ENCODE peak calls at places on chromosomes 6 and 20, in six cellular contexts. K is BJ, V is heart right ventricle, W is dorsolateral prefrontal cortex, C is cardiac muscle cell, S is Peyer's patch. D is an unnamed sample.

GRCh38 chr6:111805511-111806181 is 67.6 kb downstream of the FYN start:
- DNase-seq in S (no peak), W (no peak), K (no peak), C (no peak), V (no peak), D (no peak)

GRCh38 chr6:44667226-44667625 is 279.7 kb downstream of the CDC5L start:
- DNase-seq in K (peak), S (no peak), W (no peak), C (no peak), V (no peak), D (peak)

GRCh38 chr6:122789862-122790739 is 1.0 kb downstream of the SMPDL3A start:
- DNase-seq in V (peak), K (no peak), C (peak), S (no peak), W (no peak), D (no peak)

GRCh38 chr6:84763397-84764331 is 734 bp downstream of the TBX18 start:
- DNase-seq in V (peak), W (no peak), K (peak), C (peak), S (peak), D (peak)

GRCh38 chr6:27250277-27250954 is 2.9 kb downstream of the PRSS16 start:
- DNase-seq in S (no peak), W (no peak), V (no peak), C (no peak), K (no peak), D (no peak)

GRCh38 chr6:16320533-16321340 is 82.3 kb downstream of the GMPR start:
- DNase-seq in S (no peak), V (no peak), W (no peak), C (no peak), K (no peak), D (no peak)

GRCh38 chr20:43936371-43936770 is 21.7 kb downstream of the TOX2 start:
- DNase-seq in K (no peak), V (no peak), S (no peak), W (no peak), C (no peak), D (no peak)

GRCh38 chr6:112563368-112563767 is 216.2 kb downstream of the RFPL4B start:
- DNase-seq in C (peak), W (no peak), V (no peak), S (no peak), K (no peak), D (peak)

GRCh38 chr6:27468334-27468733 is 4.6 kb downstream of the ZNF184 start:
- DNase-seq in S (no peak), K (no peak), C (no peak), V (no peak), W (no peak), D (no peak)

GRCh38 chr6:37688088-37688850 is 9.4 kb downstream of the MDGA1 start:
- DNase-seq in W (no peak), S (no peak), V (no peak), K (no peak), C (no peak), D (no peak)

GRCh38 chr6:30942338-30943060 is 1.7 kb downstream of the MUCL3 start:
- DNase-seq in W (no peak), S (peak), V (peak), C (peak), K (peak), D (peak)

GRCh38 chr6:165649701-165650137 is 13.3 kb downstream of the PDE10A start:
- DNase-seq in K (no peak), V (no peak), C (no peak), S (no peak), W (no peak), D (no peak)

GRCh38 chr6:112330071-112330876 is 16.9 kb upstream of the RFPL4B start:
- DNase-seq in W (no peak), K (no peak), V (no peak), S (no peak), C (no peak), D (no peak)

GRCh38 chr6:72316675-72317380 is 305.0 kb upstream of the KCNQ5 start:
- DNase-seq in S (no peak), V (no peak), K (no peak), C (no peak), W (no peak), D (no peak)

GRCh38 chr6:72322778-72323177 is 299.1 kb upstream of the KCNQ5 start:
- DNase-seq in S (no peak), W (no peak), V (no peak), C (no peak), K (no peak), D (no peak)

GRCh38 chr6:72324591-72324990 is 297.3 kb upstream of the KCNQ5 start:
- DNase-seq in W (no peak), S (no peak), C (no peak), V (no peak), K (no peak), D (no peak)

DNA sequence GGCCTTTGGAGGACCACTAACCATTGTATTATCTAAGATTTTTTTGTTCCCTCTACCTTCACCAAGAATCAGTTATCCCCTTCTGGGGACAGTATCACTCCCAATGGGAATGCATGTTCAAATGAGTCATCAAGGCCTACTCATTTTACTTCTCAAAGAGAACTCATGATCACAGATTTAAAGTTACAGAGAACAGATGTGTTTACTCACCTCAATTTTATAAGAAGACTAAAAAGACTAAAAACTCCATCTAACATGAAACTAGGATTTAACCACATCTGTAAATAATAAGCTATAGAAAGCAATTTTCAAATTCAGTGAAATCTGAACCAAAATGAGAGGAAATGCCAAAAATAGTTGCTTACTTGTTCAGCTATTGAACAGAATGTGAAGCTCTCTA is 300.1 kb upstream of the KCNQ5 start:
- DNase-seq in W (no peak), S (no peak), C (no peak), V (no peak), K (peak), D (peak)
- H3K4me3 ChIP-seq in W (no peak), S (no peak), C (no peak), V (no peak), K (no peak), D (no peak)

GRCh38 chr6:100226811-100227210 is 232.8 kb upstream of the MCHR2 start:
- DNase-seq in W (no peak), V (no peak), C (no peak), S (no peak), K (no peak), D (no peak)

GRCh38 chr6:100230976-100231316 is 233.8 kb downstream of the SIM1 start:
- DNase-seq in W (no peak), C (no peak), V (no peak), K (no peak), S (no peak), D (no peak)

GRCh38 chr6:100229512-100229911 is 235.2 kb downstream of the SIM1 start:
- DNase-seq in S (no peak), C (no peak), W (no peak), K (no peak), V (no peak), D (no peak)

GRCh38 chr6:100230115-100230975 is 234.4 kb downstream of the SIM1 start:
- DNase-seq in W (no peak), V (no peak), C (no peak), S (no peak), K (no peak), D (no peak)

GRCh38 chr6:100228437-100229424 is 234.7 kb upstream of the MCHR2 start:
- DNase-seq in S (peak), K (no peak), W (peak), C (peak), V (peak), D (no peak)
- TF ChIP-seq CTCF in S (no peak), K (peak), W (no peak), C (peak), V (peak), D (peak)

DNA sequence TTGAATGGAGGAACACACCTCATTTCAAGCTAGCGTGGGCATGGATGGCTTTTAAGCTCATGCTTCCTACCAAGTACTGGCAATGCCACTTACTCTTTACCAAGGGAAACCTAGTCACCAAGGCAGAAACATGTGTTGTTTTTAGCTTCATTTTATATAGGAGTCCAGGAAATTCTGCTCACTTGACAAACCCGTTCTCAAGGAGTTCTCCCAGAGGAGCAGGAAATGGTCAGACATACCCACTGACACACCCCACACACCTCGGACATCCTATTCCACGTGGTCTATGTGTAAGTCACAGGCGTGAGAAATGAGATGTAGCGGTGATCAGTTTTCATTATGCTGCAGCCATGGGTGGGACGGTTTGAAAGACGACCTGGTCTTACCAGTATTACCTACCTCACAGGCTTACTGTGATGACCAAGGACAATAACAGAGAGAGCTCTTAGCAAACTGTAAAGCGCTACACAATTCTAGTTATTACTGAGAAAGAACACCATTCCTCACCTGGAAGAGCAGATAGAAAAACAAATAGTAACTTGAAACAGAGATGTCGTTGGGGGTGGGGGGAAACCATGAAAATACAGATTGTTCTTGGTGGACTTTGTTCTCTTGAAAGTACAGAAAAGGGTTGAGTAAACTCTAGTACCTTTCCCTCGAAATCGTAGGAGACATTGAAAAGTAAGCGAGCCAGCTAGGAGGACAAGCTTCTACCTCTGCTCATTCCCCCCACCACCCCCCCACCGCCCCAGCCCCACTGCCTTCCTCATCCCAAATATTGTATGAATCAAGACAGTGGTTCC is 1.7 kb downstream of the CNKSR3 start:
- DNase-seq in W (no peak), S (peak), K (no peak), V (no peak), C (no peak), D (no peak)
- H3K4me3 ChIP-seq in W (peak), S (peak), K (peak), V (peak), C (peak), D (peak)

GRCh38 chr6:157442296-157442695 is 61.3 kb downstream of the ZDHHC14 start:
- DNase-seq in V (no peak), K (no peak), W (no peak), C (no peak), S (no peak), D (no peak)

GRCh38 chr6:157436944-157437336 is 56.0 kb downstream of the ZDHHC14 start:
- DNase-seq in C (no peak), V (no peak), K (no peak), W (no peak), S (no peak), D (no peak)

GRCh38 chr6:157443066-157443800 is 62.2 kb downstream of the ZDHHC14 start:
- DNase-seq in V (no peak), S (no peak), K (peak), W (no peak), C (no peak), D (peak)

GRCh38 chr6:157438611-157439109 is 57.7 kb downstream of the ZDHHC14 start:
- DNase-seq in C (no peak), K (peak), S (no peak), V (no peak), W (no peak), D (no peak)

GRCh38 chr6:157440162-157440561 is 59.2 kb downstream of the ZDHHC14 start:
- DNase-seq in K (no peak), V (no peak), C (no peak), W (no peak), S (no peak), D (no peak)
- TF ChIP-seq CTCF in K (no peak), V (no peak), C (no peak), W (no peak), S (no peak), D (no peak)

DNA sequence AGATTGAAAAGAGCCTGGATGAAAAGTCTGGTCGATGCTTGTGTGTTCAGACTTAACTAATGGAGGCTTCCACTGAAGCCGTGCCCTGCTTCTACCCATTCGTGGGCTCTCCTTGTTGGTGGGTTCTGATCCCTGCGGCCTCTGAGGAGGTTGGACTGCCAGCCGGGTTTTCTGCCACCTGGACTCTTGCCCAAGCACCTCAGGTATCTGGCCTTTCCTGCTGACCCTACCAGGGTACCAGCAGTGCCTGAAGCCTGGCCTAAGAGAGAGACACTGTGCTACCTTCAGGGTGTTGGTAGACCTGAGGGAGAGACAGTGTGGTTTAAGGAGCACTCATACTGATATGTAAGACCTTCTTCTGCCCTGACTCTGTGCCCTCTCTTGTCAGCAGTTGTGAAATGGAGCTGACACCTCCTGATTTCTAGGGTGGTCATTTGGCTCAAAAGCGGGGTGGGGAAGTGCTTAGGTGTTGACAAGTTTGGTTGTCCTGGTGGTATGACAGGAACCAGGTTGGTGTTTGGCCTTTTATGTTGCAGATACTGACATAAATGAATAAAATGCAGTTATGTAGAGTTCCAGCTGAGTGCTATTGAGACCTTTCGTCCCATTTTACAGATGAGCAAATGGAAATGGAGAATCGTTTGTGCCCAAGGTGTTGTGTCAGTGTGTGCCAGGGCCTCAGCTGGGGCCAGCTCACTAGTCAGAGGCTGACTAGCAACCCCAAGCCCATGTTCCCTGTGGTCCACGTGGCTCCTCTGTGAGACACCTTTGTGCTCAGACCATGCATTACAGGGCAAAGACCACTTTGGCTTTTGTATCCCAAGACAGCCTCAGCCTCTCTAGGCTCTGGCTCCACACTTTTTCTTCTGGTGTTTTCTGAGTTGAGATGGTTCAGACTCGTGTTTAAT is 3.1 kb downstream of the PLCG1 start:
- DNase-seq in S (no peak), W (no peak), C (no peak), V (no peak), K (no peak), D (no peak)
- H3K4me3 ChIP-seq in S (no peak), W (no peak), C (no peak), V (peak), K (no peak), D (no peak)

DNA sequence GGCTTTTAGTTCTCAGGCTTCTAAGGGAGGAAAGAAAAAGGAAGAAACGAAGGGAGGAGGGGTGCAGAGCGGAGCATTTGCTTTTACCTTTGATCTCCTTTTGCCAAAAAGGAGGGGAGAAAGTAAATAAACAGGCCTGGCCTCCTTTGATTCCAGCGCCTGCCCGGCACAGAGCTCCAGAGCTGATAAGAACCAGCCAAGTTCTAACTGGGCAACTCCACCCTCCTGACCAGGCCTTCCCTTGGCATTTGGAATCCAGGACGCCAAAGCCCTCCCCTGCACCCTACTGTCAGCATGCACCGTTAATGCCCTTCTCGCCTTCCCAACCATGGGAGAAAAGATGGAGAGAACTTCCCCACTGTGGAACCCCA is 120.8 kb upstream of the PTPN1 start:
- DNase-seq in S (no peak), K (no peak), C (no peak), V (peak), W (no peak), D (no peak)
- TF ChIP-seq CTCF in S (no peak), K (no peak), C (no peak), V (peak), W (no peak), D (no peak)

GRCh38 chr6:79801362-79801761 is 146.0 kb downstream of the ELOVL4 start:
- DNase-seq in S (no peak), W (no peak), V (no peak), C (no peak), K (no peak), D (no peak)

GRCh38 chr6:79797105-79797504 is 150.2 kb downstream of the ELOVL4 start:
- DNase-seq in S (no peak), W (no peak), V (no peak), K (no peak), C (no peak), D (no peak)

GRCh38 chr6:79797912-79798311 is 149.4 kb downstream of the ELOVL4 start:
- DNase-seq in V (no peak), C (no peak), S (no peak), W (no peak), K (no peak), D (no peak)

GRCh38 chr6:79798841-79799240 is 148.5 kb downstream of the ELOVL4 start:
- DNase-seq in K (no peak), W (no peak), S (no peak), C (no peak), V (no peak), D (no peak)

DNA sequence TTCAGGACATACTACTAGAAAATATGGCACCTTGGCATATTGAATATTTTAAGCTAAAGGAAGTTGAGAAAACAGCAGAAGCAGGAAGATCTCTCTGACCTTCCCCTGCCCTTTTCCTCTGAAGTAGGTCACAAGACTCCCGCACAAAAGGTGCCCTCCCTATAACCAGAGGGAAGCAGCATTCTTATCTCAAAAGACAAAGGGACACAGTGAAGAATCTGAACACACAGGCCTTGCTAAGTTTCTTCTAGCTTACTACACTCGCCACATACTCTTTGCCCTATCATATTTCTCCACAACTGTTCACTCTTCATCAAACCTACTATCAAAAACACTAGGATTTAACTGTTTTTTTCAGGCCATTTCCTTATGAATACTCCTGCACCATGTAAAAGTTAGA is 151.2 kb downstream of the ELOVL4 start:
- DNase-seq in C (no peak), V (no peak), W (no peak), K (no peak), S (no peak), D (no peak)
- H3K4me3 ChIP-seq in C (no peak), V (no peak), W (no peak), K (no peak), S (no peak), D (no peak)

GRCh38 chr6:108364470-108364869 is 69.6 kb downstream of the AFG1L start:
- DNase-seq in V (no peak), C (no peak), K (no peak), S (no peak), W (no peak), D (no peak)
- TF ChIP-seq CTCF in V (no peak), C (no peak), K (no peak), S (no peak), W (no peak), D (no peak)

GRCh38 chr20:46710149-46710913 is 882 bp downstream of the SLC2A10 start:
- DNase-seq in S (no peak), C (no peak), W (no peak), K (no peak), V (no peak), D (no peak)

GRCh38 chr20:46709055-46709458 is 392 bp upstream of the SLC2A10 start:
- DNase-seq in C (no peak), K (no peak), W (no peak), S (no peak), V (no peak), D (no peak)

GRCh38 chr20:46706242-46706641 is 3.2 kb upstream of the SLC2A10 start:
- DNase-seq in K (no peak), C (no peak), W (no peak), S (no peak), V (no peak), D (no peak)

GRCh38 chr20:46709459-46710148 is at the start of gene SLC2A10:
- DNase-seq in W (no peak), C (peak), K (no peak), S (peak), V (peak), D (no peak)

DNA sequence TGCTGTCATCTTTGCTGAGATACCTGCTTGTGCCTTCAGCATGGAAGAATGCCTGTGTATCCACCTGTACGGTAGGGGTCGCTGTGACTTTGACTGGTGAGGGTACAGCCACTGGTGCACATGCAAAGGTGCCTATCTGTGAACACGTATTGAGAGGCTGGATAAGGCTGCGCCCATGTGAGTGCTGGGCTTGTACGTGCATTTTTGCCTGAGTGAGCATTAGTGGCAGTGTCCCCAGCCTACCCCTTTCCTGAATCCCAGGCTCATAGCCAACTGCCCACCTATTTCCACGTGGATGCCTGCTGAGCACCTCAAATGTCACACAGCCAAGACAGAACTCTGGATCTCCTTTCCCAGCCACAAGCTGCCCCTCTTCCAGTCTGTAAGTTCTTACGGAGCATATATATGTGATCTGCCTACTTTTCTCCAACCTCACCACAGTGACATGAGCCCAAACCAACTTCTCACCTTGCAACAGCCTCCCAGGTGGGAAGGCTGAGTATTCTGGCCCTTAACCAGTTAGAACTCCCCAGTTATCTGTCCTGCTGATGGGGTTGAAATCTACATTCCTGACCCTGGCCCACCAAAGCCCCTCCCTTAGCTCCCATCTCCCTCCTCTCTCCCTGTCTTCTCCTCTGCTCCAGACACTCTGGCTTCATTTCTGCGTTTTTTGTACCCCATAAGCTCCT is 1.1 kb upstream of the SLC2A10 start:
- DNase-seq in W (no peak), V (no peak), S (no peak), C (no peak), K (no peak), D (no peak)
- H3K4me3 ChIP-seq in W (no peak), V (no peak), S (no peak), C (no peak), K (no peak), D (no peak)

D was measured in AG09309.